ENCODE peak calls at places on chromosomes 16 and 17, in eight cellular contexts. I is T-helper 2 cell; K is stimulated activated CD4-positive, alpha-beta T cell treated with anti-CD3 and anti-CD28 coated beads, Interleukin-1b, Interleukin-23, amount 100 ng/mL, for 24 hours; O is GM12892; C is iPS-NIHi11; A is astrocyte of the hippocampus; U is KG1; Y is GM20000. J is an unnamed sample.

GRCh38 chr17:7328840-7329359 is at the start of gene NEURL4:
- DNase-seq in I (no peak), K (no peak), O (no peak), C (no peak), A (no peak), U (no peak), Y (peak; percentile 63), J (no peak)

GRCh38 chr16:85749686-85750020 is 1.2 kb downstream of the C16orf74 start:
- DNase-seq in I (no peak), K (no peak), O (no peak), C (no peak), A (no peak), U (no peak), Y (no peak), J (no peak)

GRCh38 chr17:77392376-77393273 is 251.9 kb downstream of the SEC14L1 start:
- DNase-seq in I (no peak), K (no peak), O (no peak), C (peak; percentile 82), A (no peak), U (no peak), Y (no peak), J (no peak)

GRCh38 chr16:46896314-46896968 is 12.3 kb downstream of the GPT2 start:
- DNase-seq in I (no peak), K (no peak), O (no peak), C (no peak), A (no peak), U (no peak), Y (no peak), J (no peak)

GRCh38 chr17:37824534-37825485 is 80.0 kb upstream of the HNF1B start:
- DNase-seq in I (no peak), K (no peak), O (no peak), C (peak; percentile 50), A (peak; percentile 92), U (no peak), Y (no peak), J (no peak)

GRCh38 chr16:76913046-76913445 is 277.9 kb upstream of the MON1B start:
- DNase-seq in I (no peak), K (no peak), O (no peak), C (no peak), A (no peak), U (no peak), Y (no peak), J (no peak)

GRCh38 chr16:89729863-89730574 is 8.7 kb downstream of the ZNF276 start:
- DNase-seq in I (no peak), K (no peak), O (no peak), C (peak; percentile 38), A (peak; percentile 41), U (no peak), Y (no peak), J (no peak)

GRCh38 chr16:15639061-15639568 is 3.8 kb downstream of the MARF1 start:
- DNase-seq in I (peak; percentile 54), K (peak; percentile 13), O (no peak), C (no peak), A (no peak), U (no peak), Y (no peak), J (no peak)

GRCh38 chr16:3819741-3820724 is 60.5 kb downstream of the CREBBP start:
- DNase-seq in I (peak; percentile 29), K (no peak), O (no peak), C (no peak), A (peak; percentile 95), U (no peak), Y (no peak), J (no peak)

GRCh38 chr16:2787961-2788360 is 601 bp upstream of the PRSS33 start:
- DNase-seq in I (no peak), K (no peak), O (no peak), C (no peak), A (no peak), U (no peak), Y (no peak), J (no peak)

GRCh38 chr17:78407387-78407990 is 29.0 kb downstream of the PGS1 start:
- DNase-seq in I (no peak), K (no peak), O (no peak), C (no peak), A (no peak), U (no peak), Y (no peak), J (no peak)

GRCh38 chr16:6031567-6031966 is 934.0 kb upstream of the EEF2KMT start:
- DNase-seq in I (no peak), K (no peak), O (no peak), C (no peak), A (no peak), U (no peak), Y (no peak), J (no peak)

GRCh38 chr16:27646811-27647210 is 96.9 kb downstream of the KATNIP start:
- DNase-seq in I (no peak), K (no peak), O (no peak), C (no peak), A (no peak), U (no peak), Y (no peak), J (no peak)

GRCh38 chr17:77425791-77426641 is 285.2 kb downstream of the SEC14L1 start:
- DNase-seq in I (no peak), K (no peak), O (no peak), C (peak; percentile 42), A (peak; percentile 93), U (no peak), Y (no peak), J (no peak)

GRCh38 chr17:4152471-4152870 is 9.5 kb downstream of the CYB5D2 start:
- DNase-seq in I (no peak), K (no peak), O (no peak), C (no peak), A (peak; percentile 25), U (no peak), Y (no peak), J (no peak)

GRCh38 chr17:77793146-77793887 is 165.2 kb upstream of the TNRC6C start:
- DNase-seq in I (no peak), K (no peak), O (no peak), C (no peak), A (no peak), U (no peak), Y (no peak), J (no peak)

GRCh38 chr17:30363715-30364202 is 15.0 kb upstream of the CPD start:
- DNase-seq in I (peak; percentile 98), K (peak; percentile 74), O (peak; percentile 36), C (peak; percentile 28), A (peak; percentile 36), U (peak; percentile 36), Y (peak; percentile 60), J (no peak)

GRCh38 chr17:7560172-7561027 is 1.3 kb upstream of the SENP3 start:
- DNase-seq in I (peak; percentile 62), K (peak; percentile 55), O (no peak), C (peak; percentile 78), A (peak; percentile 84), U (no peak), Y (no peak), J (no peak)

GRCh38 chr17:29115906-29116651 is 64.1 kb downstream of the MYO18A start:
- DNase-seq in I (peak; percentile 41), K (peak; percentile 34), O (no peak), C (peak; percentile 86), A (peak; percentile 77), U (no peak), Y (peak; percentile 54), J (no peak)

GRCh38 chr17:7867881-7868329 is 10.1 kb downstream of the CYB5D1 start:
- DNase-seq in I (peak; percentile 51), K (no peak), O (no peak), C (no peak), A (no peak), U (peak; percentile 9), Y (no peak), J (no peak)

GRCh38 chr16:67967183-67967955 is 1.1 kb downstream of the SLC12A4 start:
- DNase-seq in I (peak; percentile 79), K (no peak), O (no peak), C (no peak), A (peak; percentile 26), U (no peak), Y (no peak), J (no peak)

GRCh38 chr16:31200821-31201510 is 1.6 kb downstream of the PYCARD start:
- DNase-seq in I (peak; percentile 86), K (no peak), O (no peak), C (no peak), A (no peak), U (peak; percentile 50), Y (no peak), J (no peak)

GRCh38 chr17:76138234-76138895 is 2.7 kb downstream of the FOXJ1 start:
- DNase-seq in I (no peak), K (no peak), O (no peak), C (peak; percentile 64), A (peak; percentile 73), U (no peak), Y (no peak), J (no peak)

GRCh38 chr17:41013606-41014005 is 4.7 kb upstream of the KRTAP3-1 start:
- DNase-seq in I (no peak), K (no peak), O (no peak), C (no peak), A (peak; percentile 6), U (no peak), Y (no peak), J (no peak)

GRCh38 chr17:79276824-79277223 is 202.2 kb downstream of the ENGASE start:
- DNase-seq in I (no peak), K (no peak), O (no peak), C (no peak), A (no peak), U (no peak), Y (no peak), J (no peak)

GRCh38 chr17:72332367-72332766 is 211.5 kb downstream of the SOX9 start:
- DNase-seq in I (peak; percentile 73), K (no peak), O (no peak), C (no peak), A (no peak), U (no peak), Y (peak; percentile 32), J (no peak)